ENCODE peak calls at places on chromosome 2, in five cellular contexts. One of them, this sample, is unnamed.

GRCh38 chr2:39121523-39122063 is 742 bp upstream of the SOS1 start:
- DNase-seq in IMR-90: no peak
- DNase-seq in ascending aorta: no peak
- DNase-seq in fibroblast of lung: peak
- DNase-seq in WERI-Rb-1: no peak
- DNase-seq in this sample: no peak

GRCh38 chr2:16400127-16400623 is 265.5 kb downstream of the CYRIA start:
- DNase-seq in fibroblast of lung: no peak
- DNase-seq in ascending aorta: no peak
- DNase-seq in WERI-Rb-1: no peak
- DNase-seq in IMR-90: no peak
- DNase-seq in this sample: peak

GRCh38 chr2:145599761-145600160 is 1079.8 kb upstream of the ZEB2 start:
- DNase-seq in WERI-Rb-1: no peak
- DNase-seq in ascending aorta: no peak
- DNase-seq in fibroblast of lung: peak
- DNase-seq in IMR-90: peak
- DNase-seq in this sample: no peak

GRCh38 chr2:217402622-217403383 is 542.9 kb upstream of the TNP1 start:
- DNase-seq in ascending aorta: peak
- DNase-seq in IMR-90: no peak
- DNase-seq in WERI-Rb-1: no peak
- DNase-seq in fibroblast of lung: peak
- DNase-seq in this sample: peak

GRCh38 chr2:64203131-64204005 is 59.1 kb upstream of the PELI1 start:
- DNase-seq in IMR-90: peak
- DNase-seq in fibroblast of lung: peak
- DNase-seq in ascending aorta: no peak
- DNase-seq in WERI-Rb-1: peak
- DNase-seq in this sample: no peak

GRCh38 chr2:240791821-240792657 is 28.0 kb downstream of the KIF1A start:
- DNase-seq in ascending aorta: no peak
- DNase-seq in IMR-90: no peak
- DNase-seq in WERI-Rb-1: no peak
- DNase-seq in fibroblast of lung: no peak
- DNase-seq in this sample: no peak

GRCh38 chr2:124024491-124025348 is at the start of gene CNTNAP5:
- DNase-seq in IMR-90: no peak
- DNase-seq in fibroblast of lung: peak
- DNase-seq in ascending aorta: no peak
- DNase-seq in WERI-Rb-1: peak
- DNase-seq in this sample: no peak

GRCh38 chr2:71001592-71002570 is 7.2 kb upstream of the TEX261 start:
- DNase-seq in IMR-90: no peak
- DNase-seq in WERI-Rb-1: peak
- DNase-seq in ascending aorta: peak
- DNase-seq in fibroblast of lung: no peak
- DNase-seq in this sample: no peak

GRCh38 chr2:240932724-240933047 is 26.6 kb downstream of the CROCC2 start:
- DNase-seq in WERI-Rb-1: no peak
- DNase-seq in ascending aorta: peak
- DNase-seq in fibroblast of lung: no peak
- DNase-seq in IMR-90: no peak
- DNase-seq in this sample: no peak

GRCh38 chr2:196131384-196131861 is 40.0 kb downstream of the STK17B start:
- DNase-seq in fibroblast of lung: peak
- DNase-seq in IMR-90: peak
- DNase-seq in ascending aorta: no peak
- DNase-seq in WERI-Rb-1: peak
- DNase-seq in this sample: peak

GRCh38 chr2:47083886-47084682 is 71.0 kb downstream of the STPG4 start:
- DNase-seq in ascending aorta: no peak
- DNase-seq in IMR-90: no peak
- DNase-seq in WERI-Rb-1: no peak
- DNase-seq in fibroblast of lung: no peak
- DNase-seq in this sample: no peak

GRCh38 chr2:176814740-176815367 is 397.7 kb upstream of the HNRNPA3 start:
- DNase-seq in fibroblast of lung: peak
- DNase-seq in ascending aorta: no peak
- DNase-seq in WERI-Rb-1: no peak
- DNase-seq in IMR-90: peak
- DNase-seq in this sample: peak

GRCh38 chr2:24978661-24979060 is 6.9 kb upstream of the DNAJC27 start:
- DNase-seq in WERI-Rb-1: no peak
- DNase-seq in fibroblast of lung: no peak
- DNase-seq in ascending aorta: no peak
- DNase-seq in IMR-90: no peak
- DNase-seq in this sample: no peak

GRCh38 chr2:68807821-68808266 is 63.4 kb downstream of the BMP10 start:
- DNase-seq in fibroblast of lung: peak
- DNase-seq in WERI-Rb-1: no peak
- DNase-seq in ascending aorta: no peak
- DNase-seq in IMR-90: peak
- DNase-seq in this sample: peak

GRCh38 chr2:177678939-177679338 is 286.4 kb downstream of the AGPS start:
- DNase-seq in WERI-Rb-1: no peak
- DNase-seq in fibroblast of lung: no peak
- DNase-seq in IMR-90: no peak
- DNase-seq in ascending aorta: no peak
- DNase-seq in this sample: no peak

GRCh38 chr2:1613731-1614354 is 130.5 kb downstream of the PXDN start:
- DNase-seq in WERI-Rb-1: no peak
- DNase-seq in fibroblast of lung: peak
- DNase-seq in IMR-90: peak
- DNase-seq in ascending aorta: no peak
- DNase-seq in this sample: peak

GRCh38 chr2:177405029-177405692 is 12.6 kb downstream of the AGPS start:
- DNase-seq in IMR-90: peak
- DNase-seq in ascending aorta: no peak
- DNase-seq in fibroblast of lung: no peak
- DNase-seq in WERI-Rb-1: no peak
- DNase-seq in this sample: no peak

GRCh38 chr2:111900859-111901258 is 2.5 kb downstream of the MERTK start:
- DNase-seq in IMR-90: peak
- DNase-seq in fibroblast of lung: peak
- DNase-seq in WERI-Rb-1: peak
- DNase-seq in ascending aorta: no peak
- DNase-seq in this sample: peak

GRCh38 chr2:235511187-235511661 is 17.4 kb downstream of the AGAP1 start:
- DNase-seq in ascending aorta: no peak
- DNase-seq in IMR-90: peak
- DNase-seq in fibroblast of lung: peak
- DNase-seq in WERI-Rb-1: no peak
- DNase-seq in this sample: peak

GRCh38 chr2:37638973-37639372 is 32.5 kb downstream of the CDC42EP3 start:
- DNase-seq in WERI-Rb-1: no peak
- DNase-seq in ascending aorta: no peak
- DNase-seq in fibroblast of lung: no peak
- DNase-seq in IMR-90: no peak
- DNase-seq in this sample: no peak

GRCh38 chr2:232522014-232522854 is 2.0 kb downstream of the PRSS56 start:
- DNase-seq in ascending aorta: no peak
- DNase-seq in fibroblast of lung: no peak
- DNase-seq in WERI-Rb-1: peak
- DNase-seq in IMR-90: no peak
- DNase-seq in this sample: peak

GRCh38 chr2:43812005-43812404 is 26.6 kb downstream of the ABCG5 start:
- DNase-seq in ascending aorta: no peak
- DNase-seq in fibroblast of lung: no peak
- DNase-seq in IMR-90: no peak
- DNase-seq in WERI-Rb-1: no peak
- DNase-seq in this sample: no peak

GRCh38 chr2:237922641-237923361 is 44.0 kb upstream of the UBE2F start:
- DNase-seq in ascending aorta: peak
- DNase-seq in IMR-90: no peak
- DNase-seq in WERI-Rb-1: no peak
- DNase-seq in fibroblast of lung: no peak
- DNase-seq in this sample: peak

GRCh38 chr2:231714639-231715498 is 6.5 kb downstream of the PTMA start:
- DNase-seq in ascending aorta: peak
- DNase-seq in IMR-90: no peak
- DNase-seq in WERI-Rb-1: peak
- DNase-seq in fibroblast of lung: peak
- DNase-seq in this sample: peak

GRCh38 chr2:43459455-43459854 is 136.4 kb downstream of the THADA start:
- DNase-seq in WERI-Rb-1: no peak
- DNase-seq in IMR-90: peak
- DNase-seq in ascending aorta: no peak
- DNase-seq in fibroblast of lung: peak
- DNase-seq in this sample: peak

GRCh38 chr2:2926858-2927175 is 450.8 kb downstream of the EIPR1 start:
- DNase-seq in fibroblast of lung: no peak
- DNase-seq in IMR-90: no peak
- DNase-seq in ascending aorta: no peak
- DNase-seq in WERI-Rb-1: no peak
- DNase-seq in this sample: no peak

GRCh38 chr2:70118798-70119454 is 31.6 kb downstream of the PCBP1 start:
- DNase-seq in WERI-Rb-1: peak
- DNase-seq in IMR-90: no peak
- DNase-seq in ascending aorta: no peak
- DNase-seq in fibroblast of lung: no peak
- DNase-seq in this sample: no peak

GRCh38 chr2:28366496-28367282 is 26.0 kb upstream of the FOSL2 start:
- DNase-seq in WERI-Rb-1: no peak
- DNase-seq in IMR-90: no peak
- DNase-seq in fibroblast of lung: peak
- DNase-seq in ascending aorta: no peak
- DNase-seq in this sample: no peak

GRCh38 chr2:233471291-233472035 is 95.1 kb downstream of the USP40 start:
- DNase-seq in WERI-Rb-1: peak
- DNase-seq in fibroblast of lung: no peak
- DNase-seq in IMR-90: no peak
- DNase-seq in ascending aorta: peak
- DNase-seq in this sample: no peak

GRCh38 chr2:168494190-168494711 is 38.2 kb downstream of the CERS6 start:
- DNase-seq in IMR-90: no peak
- DNase-seq in WERI-Rb-1: no peak
- DNase-seq in ascending aorta: no peak
- DNase-seq in fibroblast of lung: peak
- DNase-seq in this sample: no peak
- TF ChIP-seq CTCF in IMR-90: peak
- TF ChIP-seq CTCF in WERI-Rb-1: no peak
- TF ChIP-seq CTCF in ascending aorta: no peak
- TF ChIP-seq CTCF in fibroblast of lung: peak
- TF ChIP-seq CTCF in this sample: no peak

GRCh38 chr2:26033769-26034596 is at the start of gene RAB10:
- DNase-seq in fibroblast of lung: peak
- DNase-seq in WERI-Rb-1: peak
- DNase-seq in ascending aorta: peak
- DNase-seq in IMR-90: peak
- DNase-seq in this sample: peak
- TF ChIP-seq CTCF in fibroblast of lung: no peak
- TF ChIP-seq CTCF in WERI-Rb-1: no peak
- TF ChIP-seq CTCF in ascending aorta: peak
- TF ChIP-seq CTCF in IMR-90: no peak
- TF ChIP-seq CTCF in this sample: no peak

DNA sequence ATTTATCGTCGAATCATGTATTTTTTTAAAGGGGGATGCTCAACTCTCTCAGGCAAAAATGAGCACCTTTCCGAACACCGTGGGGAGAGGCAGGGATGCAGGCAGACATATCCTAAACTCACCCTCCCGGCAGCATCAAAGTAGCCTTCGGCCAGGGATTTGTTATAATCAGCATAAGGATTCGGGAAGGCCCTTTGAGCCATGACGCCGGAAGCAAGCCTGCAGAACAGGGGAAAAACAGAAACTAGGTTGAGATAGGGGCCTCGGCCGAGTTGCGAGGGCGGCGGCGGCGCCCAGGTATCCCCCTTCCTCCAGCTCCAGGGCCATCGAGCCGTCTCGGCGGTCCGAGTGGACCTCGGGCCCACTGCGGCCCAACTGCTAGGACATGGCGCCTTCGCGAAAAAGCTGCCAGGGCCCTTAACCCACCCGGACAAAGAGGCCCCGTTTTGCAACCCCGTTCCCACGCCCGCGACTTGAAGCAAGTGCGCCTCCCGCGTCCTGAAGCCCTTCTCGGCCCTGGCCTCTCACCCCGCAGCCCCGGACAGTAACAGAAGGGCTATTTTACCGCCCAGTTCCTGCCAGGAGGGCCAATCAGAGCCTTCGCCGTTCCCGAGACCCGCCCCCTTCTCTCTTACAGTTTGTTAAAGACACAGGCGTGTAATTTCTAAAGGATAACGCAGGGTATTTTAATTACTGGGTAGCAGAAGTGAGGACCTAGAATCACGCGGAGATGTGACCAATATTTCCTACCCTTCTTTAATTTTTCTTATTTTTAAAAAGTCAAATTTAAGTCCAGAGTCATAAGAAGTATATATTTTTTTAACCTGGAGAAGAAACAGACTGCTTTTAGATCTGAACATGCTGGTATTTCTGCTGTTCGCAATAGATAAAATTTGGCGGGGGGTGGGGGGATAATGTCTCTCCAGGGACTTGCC is at the start of gene LANCL1:
- DNase-seq in fibroblast of lung: peak
- DNase-seq in WERI-Rb-1: peak
- DNase-seq in ascending aorta: peak
- DNase-seq in IMR-90: peak
- DNase-seq in this sample: peak
- TF ChIP-seq CTCF in fibroblast of lung: no peak
- TF ChIP-seq CTCF in WERI-Rb-1: no peak
- TF ChIP-seq CTCF in ascending aorta: peak
- TF ChIP-seq CTCF in IMR-90: no peak
- TF ChIP-seq CTCF in this sample: no peak

GRCh38 chr2:58732999-58733398 is 491.9 kb upstream of the FANCL start:
- DNase-seq in fibroblast of lung: no peak
- DNase-seq in WERI-Rb-1: no peak
- DNase-seq in IMR-90: no peak
- DNase-seq in ascending aorta: no peak
- DNase-seq in this sample: no peak

GRCh38 chr2:58730764-58731487 is 489.8 kb upstream of the FANCL start:
- DNase-seq in IMR-90: no peak
- DNase-seq in WERI-Rb-1: no peak
- DNase-seq in ascending aorta: no peak
- DNase-seq in fibroblast of lung: no peak
- DNase-seq in this sample: no peak

GRCh38 chr2:58731488-58731869 is 490.4 kb upstream of the FANCL start:
- DNase-seq in ascending aorta: no peak
- DNase-seq in IMR-90: no peak
- DNase-seq in WERI-Rb-1: no peak
- DNase-seq in fibroblast of lung: no peak
- DNase-seq in this sample: no peak

GRCh38 chr2:58727977-58728656 is 487.0 kb upstream of the FANCL start:
- DNase-seq in ascending aorta: no peak
- DNase-seq in fibroblast of lung: no peak
- DNase-seq in IMR-90: no peak
- DNase-seq in WERI-Rb-1: no peak
- DNase-seq in this sample: peak
- TF ChIP-seq CTCF in ascending aorta: no peak
- TF ChIP-seq CTCF in fibroblast of lung: no peak
- TF ChIP-seq CTCF in IMR-90: no peak
- TF ChIP-seq CTCF in WERI-Rb-1: no peak
- TF ChIP-seq CTCF in this sample: no peak